ENCODE peak calls at places on chromosomes 11 and 22, in ten cellular contexts. N, V, U, S, C, Y, F, P, O and A are unnamed samples.

GRCh38 chr22:22753526-22754267 is 109.3 kb downstream of the GGTLC2 start:
- DNase-seq in N (no peak), V (peak), U (peak), S (peak), C (no peak), Y (peak), F (peak), P (peak), O (peak), A (peak)

GRCh38 chr22:24140357-24140756 is 40.9 kb upstream of the SUSD2 start:
- DNase-seq in N (no peak), V (no peak), U (peak), S (no peak), C (no peak), Y (no peak), F (no peak), P (no peak), O (no peak), A (no peak)

GRCh38 chr11:96230686-96231085 is 112.3 kb downstream of the MAML2 start:
- DNase-seq in N (no peak), V (no peak), U (no peak), S (no peak), C (no peak), Y (no peak), F (no peak), P (no peak), O (no peak), A (no peak)

GRCh38 chr11:65947603-65948125 is 2.4 kb downstream of the TSGA10IP start:
- DNase-seq in N (no peak), V (no peak), U (no peak), S (no peak), C (no peak), Y (no peak), F (no peak), P (no peak), O (no peak), A (no peak)

GRCh38 chr11:103637250-103637649 is 399.2 kb upstream of the DDI1 start:
- DNase-seq in N (no peak), V (no peak), U (no peak), S (no peak), C (no peak), Y (no peak), F (no peak), P (no peak), O (no peak), A (no peak)

GRCh38 chr11:69981119-69981770 is 96.9 kb upstream of the ANO1 start:
- DNase-seq in N (no peak), V (peak), U (no peak), S (no peak), C (no peak), Y (no peak), F (no peak), P (no peak), O (no peak), A (no peak)

GRCh38 chr11:35087648-35088047 is 51.3 kb upstream of the CD44 start:
- DNase-seq in N (no peak), V (no peak), U (no peak), S (no peak), C (no peak), Y (no peak), F (no peak), P (no peak), O (no peak), A (no peak)

GRCh38 chr22:24703101-24703500 is 71.4 kb downstream of the PIWIL3 start:
- DNase-seq in N (no peak), V (no peak), U (no peak), S (no peak), C (no peak), Y (no peak), F (no peak), P (no peak), O (no peak), A (no peak)

GRCh38 chr11:450809-451451 is 851 bp downstream of the PTDSS2 start:
- DNase-seq in N (peak), V (peak), U (no peak), S (peak), C (no peak), Y (peak), F (peak), P (peak), O (peak), A (peak)

GRCh38 chr22:23268139-23268712 is 87.9 kb downstream of the BCR start:
- DNase-seq in N (no peak), V (no peak), U (no peak), S (no peak), C (no peak), Y (no peak), F (no peak), P (no peak), O (no peak), A (no peak)

GRCh38 chr22:16824718-16825687 is at the start of gene XKR3:
- DNase-seq in N (no peak), V (peak), U (no peak), S (no peak), C (no peak), Y (no peak), F (peak), P (no peak), O (no peak), A (no peak)

DNA sequence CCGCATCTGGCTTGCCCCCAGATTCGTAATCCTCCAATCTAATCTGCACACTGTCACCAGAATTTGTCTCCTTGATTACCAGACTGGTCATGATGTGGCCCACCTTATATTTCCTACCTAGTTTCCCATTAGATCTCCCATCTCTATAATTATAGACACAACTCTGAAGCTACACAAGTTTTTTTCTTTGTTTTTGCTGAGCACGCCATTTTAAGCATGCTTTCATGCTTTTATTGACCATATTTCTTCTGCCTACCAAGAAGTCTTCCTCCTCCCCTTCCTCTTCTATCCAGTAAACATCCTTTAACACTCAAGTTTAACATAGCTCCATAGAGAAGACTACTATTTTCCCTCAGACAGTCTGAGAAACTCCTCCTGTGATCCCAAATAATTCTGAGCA is 24.3 kb upstream of the DEPDC7 start:
- DNase-seq in N (no peak), V (no peak), U (no peak), S (no peak), C (no peak), Y (no peak), F (no peak), P (no peak), O (no peak), A (no peak)
- TF ChIP-seq CTCF in N (no peak), V (no peak), U (no peak), S (no peak), C (no peak), Y (no peak), F (no peak), P (no peak), O (no peak), A (no peak)

DNA sequence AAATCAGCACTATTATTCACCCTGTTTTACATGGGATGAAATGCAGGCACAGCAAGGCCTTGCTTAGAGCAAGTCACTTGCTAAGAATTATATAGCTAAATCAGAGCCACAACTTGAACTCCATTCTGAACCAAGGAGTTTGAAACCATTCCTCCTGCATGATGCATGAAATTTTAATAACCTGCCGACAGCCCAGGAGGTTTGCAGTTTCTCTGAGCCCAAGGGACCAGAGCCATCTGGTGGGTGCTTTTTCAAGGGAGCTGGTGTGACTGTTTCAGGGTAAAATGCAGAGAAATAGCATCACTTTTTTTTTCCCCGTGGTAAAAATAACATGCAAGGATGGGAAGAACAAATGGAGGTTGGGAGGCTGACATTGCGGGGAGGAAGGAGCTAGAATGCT is 22.9 kb downstream of the NAV2 start:
- DNase-seq in N (no peak), V (no peak), U (no peak), S (no peak), C (no peak), Y (no peak), F (no peak), P (no peak), O (no peak), A (no peak)
- TF ChIP-seq CTCF in N (no peak), V (no peak), U (peak), S (no peak), C (peak), Y (peak), F (no peak), P (no peak), O (no peak), A (no peak)

DNA sequence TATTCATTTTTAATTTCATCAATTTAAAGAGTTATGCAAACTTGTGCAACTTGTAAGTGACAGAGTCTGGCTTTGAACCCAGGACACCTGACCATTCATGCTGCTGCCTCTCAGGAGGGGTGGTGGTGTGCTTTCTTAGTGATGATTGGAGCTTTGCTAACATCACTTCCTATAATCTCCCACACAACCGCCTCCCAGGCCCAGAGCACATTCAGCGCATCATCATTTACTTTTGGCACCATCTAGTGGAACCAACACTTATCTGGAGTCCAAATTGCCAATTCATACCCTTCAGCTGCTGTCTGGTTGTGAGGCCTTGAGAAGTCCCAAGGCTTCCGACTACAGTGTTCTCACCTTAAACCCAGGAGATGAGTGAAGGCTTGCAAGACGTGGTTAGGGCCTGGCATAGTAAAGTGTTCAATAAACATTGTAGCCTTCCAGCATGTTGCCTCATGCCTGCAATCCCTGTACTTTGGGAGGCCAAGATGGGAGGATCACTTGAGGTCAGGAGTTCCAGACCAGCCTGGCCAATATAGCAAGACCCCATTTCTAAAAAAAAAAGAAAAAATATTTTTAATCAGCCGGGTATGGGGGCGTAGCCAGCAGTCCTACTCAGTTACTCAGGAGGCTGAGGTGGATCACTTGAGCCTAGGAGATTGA is 1.1 kb upstream of the TTLL1 start:
- DNase-seq in N (no peak), V (peak), U (no peak), S (peak), C (peak), Y (peak), F (peak), P (no peak), O (peak), A (peak)
- TF ChIP-seq CTCF in N (no peak), V (peak), U (peak), S (peak), C (no peak), Y (no peak), F (no peak), P (peak), O (peak), A (peak)

GRCh38 chr11:30911247-30911646 is 325.1 kb upstream of the MPPED2 start:
- DNase-seq in N (no peak), V (no peak), U (no peak), S (peak), C (no peak), Y (no peak), F (no peak), P (no peak), O (no peak), A (no peak)
- TF ChIP-seq CTCF in N (no peak), V (no peak), U (no peak), S (no peak), C (no peak), Y (no peak), F (no peak), P (no peak), O (no peak), A (no peak)

GRCh38 chr11:128553662-128554392 is 33.5 kb downstream of the ETS1 start:
- DNase-seq in N (no peak), V (no peak), U (no peak), S (no peak), C (no peak), Y (no peak), F (no peak), P (no peak), O (no peak), A (no peak)
- TF ChIP-seq CTCF in N (no peak), V (no peak), U (peak), S (no peak), C (no peak), Y (peak), F (peak), P (no peak), O (no peak), A (no peak)

GRCh38 chr11:114314096-114314495 is 17.9 kb downstream of the NNMT start:
- DNase-seq in N (no peak), V (no peak), U (no peak), S (no peak), C (no peak), Y (no peak), F (no peak), P (no peak), O (no peak), A (no peak)

GRCh38 chr11:114318361-114318760 is 22.2 kb downstream of the NNMT start:
- DNase-seq in N (no peak), V (peak), U (no peak), S (no peak), C (no peak), Y (no peak), F (no peak), P (no peak), O (no peak), A (no peak)

GRCh38 chr11:114316980-114317675 is 20.9 kb downstream of the NNMT start:
- DNase-seq in N (no peak), V (no peak), U (no peak), S (no peak), C (no peak), Y (peak), F (no peak), P (no peak), O (no peak), A (no peak)

GRCh38 chr11:114317738-114318137 is 21.5 kb downstream of the NNMT start:
- DNase-seq in N (no peak), V (peak), U (peak), S (no peak), C (no peak), Y (no peak), F (no peak), P (peak), O (no peak), A (peak)

GRCh38 chr11:114315749-114316368 is 19.7 kb downstream of the NNMT start:
- DNase-seq in N (no peak), V (no peak), U (no peak), S (no peak), C (no peak), Y (no peak), F (no peak), P (no peak), O (no peak), A (no peak)
- TF ChIP-seq CTCF in N (no peak), V (no peak), U (no peak), S (no peak), C (no peak), Y (no peak), F (no peak), P (no peak), O (no peak), A (no peak)

DNA sequence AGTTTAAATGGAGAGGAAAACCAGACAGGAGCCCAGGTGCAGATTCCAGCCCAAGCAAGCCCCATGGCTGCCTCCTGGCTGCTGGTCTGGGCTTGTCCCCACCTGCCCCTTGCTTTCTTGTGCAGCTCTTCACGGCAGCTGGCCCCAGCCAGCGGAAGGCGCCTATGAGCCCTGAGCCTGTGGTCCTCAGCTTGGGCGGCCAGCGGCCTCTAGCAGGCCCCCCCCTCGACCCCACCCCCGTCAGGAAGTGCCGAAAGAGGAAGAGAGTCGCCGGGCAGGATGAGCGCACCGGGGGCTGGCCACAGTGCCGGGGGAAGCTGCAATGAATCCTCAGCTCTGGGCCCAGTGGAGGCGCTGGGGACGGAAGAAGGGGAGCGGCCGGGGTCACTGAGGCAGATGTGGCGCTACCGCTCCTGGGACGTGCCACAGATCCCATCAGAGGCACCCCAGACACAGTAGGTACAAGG is 2.1 kb upstream of the DGKZ start:
- DNase-seq in N (no peak), V (no peak), U (no peak), S (no peak), C (no peak), Y (no peak), F (peak), P (no peak), O (no peak), A (peak)
- TF ChIP-seq CTCF in N (no peak), V (no peak), U (no peak), S (no peak), C (no peak), Y (no peak), F (no peak), P (no peak), O (no peak), A (no peak)

GRCh38 chr11:31340903-31341572 is 28.5 kb downstream of the DCDC1 start:
- DNase-seq in N (no peak), V (no peak), U (no peak), S (no peak), C (no peak), Y (no peak), F (peak), P (no peak), O (peak), A (peak)
- TF ChIP-seq CTCF in N (no peak), V (peak), U (no peak), S (peak), C (no peak), Y (peak), F (peak), P (peak), O (peak), A (peak)